ENCODE peak calls at places on chromosomes 11 and 22, in six cellular contexts. One of them, this sample, is unnamed.

GRCh38 chr22:27866136-27867091 is 52.6 kb downstream of the PITPNB start:
- DNase-seq in stimulated activated CD4-positive, alpha-beta T cell treated with anti-CD3 and anti-CD28 coated beads, Interleukin-2, amount 100 ng/mL, for 24 hours: no peak
- DNase-seq in T-cell: no peak
- DNase-seq in NAMALWA: no peak
- DNase-seq in fibroblast of mammary gland: peak
- DNase-seq in brain microvascular endothelial cell: no peak
- DNase-seq in this sample: no peak

GRCh38 chr11:88179141-88179540 is 3.9 kb upstream of the RAB38 start:
- DNase-seq in fibroblast of mammary gland: peak
- DNase-seq in T-cell: no peak
- DNase-seq in NAMALWA: no peak
- DNase-seq in stimulated activated CD4-positive, alpha-beta T cell treated with anti-CD3 and anti-CD28 coated beads, Interleukin-2, amount 100 ng/mL, for 24 hours: peak
- DNase-seq in brain microvascular endothelial cell: peak
- DNase-seq in this sample: peak

GRCh38 chr11:19769820-19770219 is 57.2 kb downstream of the NAV2 start:
- DNase-seq in stimulated activated CD4-positive, alpha-beta T cell treated with anti-CD3 and anti-CD28 coated beads, Interleukin-2, amount 100 ng/mL, for 24 hours: no peak
- DNase-seq in T-cell: no peak
- DNase-seq in NAMALWA: no peak
- DNase-seq in brain microvascular endothelial cell: peak
- DNase-seq in fibroblast of mammary gland: peak
- DNase-seq in this sample: no peak

GRCh38 chr22:42688241-42688913 is 32.3 kb downstream of the A4GALT start:
- DNase-seq in brain microvascular endothelial cell: peak
- DNase-seq in stimulated activated CD4-positive, alpha-beta T cell treated with anti-CD3 and anti-CD28 coated beads, Interleukin-2, amount 100 ng/mL, for 24 hours: no peak
- DNase-seq in T-cell: no peak
- DNase-seq in fibroblast of mammary gland: peak
- DNase-seq in NAMALWA: no peak
- DNase-seq in this sample: no peak

GRCh38 chr11:131462622-131463021 is 92.2 kb downstream of the NTM start:
- DNase-seq in NAMALWA: no peak
- DNase-seq in fibroblast of mammary gland: no peak
- DNase-seq in T-cell: no peak
- DNase-seq in stimulated activated CD4-positive, alpha-beta T cell treated with anti-CD3 and anti-CD28 coated beads, Interleukin-2, amount 100 ng/mL, for 24 hours: no peak
- DNase-seq in brain microvascular endothelial cell: no peak
- DNase-seq in this sample: no peak

GRCh38 chr11:119377961-119378667 is 3.4 kb downstream of the USP2 start:
- DNase-seq in NAMALWA: no peak
- DNase-seq in fibroblast of mammary gland: no peak
- DNase-seq in T-cell: no peak
- DNase-seq in brain microvascular endothelial cell: no peak
- DNase-seq in stimulated activated CD4-positive, alpha-beta T cell treated with anti-CD3 and anti-CD28 coated beads, Interleukin-2, amount 100 ng/mL, for 24 hours: no peak
- DNase-seq in this sample: no peak

GRCh38 chr11:26805001-26805400 is 83.1 kb upstream of the SLC5A12 start:
- DNase-seq in fibroblast of mammary gland: no peak
- DNase-seq in T-cell: no peak
- DNase-seq in brain microvascular endothelial cell: no peak
- DNase-seq in NAMALWA: no peak
- DNase-seq in stimulated activated CD4-positive, alpha-beta T cell treated with anti-CD3 and anti-CD28 coated beads, Interleukin-2, amount 100 ng/mL, for 24 hours: no peak
- DNase-seq in this sample: no peak

GRCh38 chr22:33882991-33883390 is 37.3 kb downstream of the LARGE1 start:
- DNase-seq in NAMALWA: no peak
- DNase-seq in brain microvascular endothelial cell: no peak
- DNase-seq in stimulated activated CD4-positive, alpha-beta T cell treated with anti-CD3 and anti-CD28 coated beads, Interleukin-2, amount 100 ng/mL, for 24 hours: no peak
- DNase-seq in fibroblast of mammary gland: no peak
- DNase-seq in T-cell: no peak
- DNase-seq in this sample: no peak

GRCh38 chr22:30298005-30298701 is 8.8 kb upstream of the CASTOR1 start:
- DNase-seq in T-cell: no peak
- DNase-seq in brain microvascular endothelial cell: no peak
- DNase-seq in stimulated activated CD4-positive, alpha-beta T cell treated with anti-CD3 and anti-CD28 coated beads, Interleukin-2, amount 100 ng/mL, for 24 hours: no peak
- DNase-seq in fibroblast of mammary gland: no peak
- DNase-seq in NAMALWA: no peak
- DNase-seq in this sample: no peak

GRCh38 chr11:7600205-7600775 is 73.0 kb downstream of the CYB5R2 start:
- DNase-seq in stimulated activated CD4-positive, alpha-beta T cell treated with anti-CD3 and anti-CD28 coated beads, Interleukin-2, amount 100 ng/mL, for 24 hours: no peak
- DNase-seq in brain microvascular endothelial cell: peak
- DNase-seq in fibroblast of mammary gland: peak
- DNase-seq in NAMALWA: no peak
- DNase-seq in T-cell: no peak
- DNase-seq in this sample: no peak

GRCh38 chr22:19194751-19195536 is 16.4 kb upstream of the SLC25A1 start:
- DNase-seq in T-cell: no peak
- DNase-seq in brain microvascular endothelial cell: no peak
- DNase-seq in stimulated activated CD4-positive, alpha-beta T cell treated with anti-CD3 and anti-CD28 coated beads, Interleukin-2, amount 100 ng/mL, for 24 hours: no peak
- DNase-seq in NAMALWA: no peak
- DNase-seq in fibroblast of mammary gland: no peak
- DNase-seq in this sample: no peak

GRCh38 chr11:59807047-59807446 is 3.5 kb downstream of the MRPL16 start:
- DNase-seq in stimulated activated CD4-positive, alpha-beta T cell treated with anti-CD3 and anti-CD28 coated beads, Interleukin-2, amount 100 ng/mL, for 24 hours: no peak
- DNase-seq in T-cell: no peak
- DNase-seq in fibroblast of mammary gland: no peak
- DNase-seq in brain microvascular endothelial cell: no peak
- DNase-seq in NAMALWA: no peak
- DNase-seq in this sample: no peak

GRCh38 chr11:123630126-123630531 is 24.3 kb downstream of the SCN3B start:
- DNase-seq in brain microvascular endothelial cell: no peak
- DNase-seq in NAMALWA: no peak
- DNase-seq in stimulated activated CD4-positive, alpha-beta T cell treated with anti-CD3 and anti-CD28 coated beads, Interleukin-2, amount 100 ng/mL, for 24 hours: no peak
- DNase-seq in fibroblast of mammary gland: no peak
- DNase-seq in T-cell: no peak
- DNase-seq in this sample: no peak

This sample was measured in activated CD4-positive, alpha-beta memory T cell treated with anti-CD3 and anti-CD28 coated beads, Interleukin-2, amount 10 ng/mL, durations not matched to agents 7 days and 5 days.